ENCODE peak calls at places on chromosome 9, in seven cellular contexts. I is colonic mucosa, A is astrocyte, B is lower lobe of right lung, J is uterus, R is left lung, M is H1. W is an unnamed sample. For H3K36me3, the result is how much of the 10 kb centered on the place peaks cover.

GRCh38 chr9:126507318-126508109 is 106.2 kb upstream of the LMX1B start:
- DNase-seq in B (peak), A (no peak), M (no peak), J (no peak), I (no peak), R (peak), W (no peak)

GRCh38 chr9:94639045-94639995 is at the start of gene FBP1:
- DNase-seq in I (peak), R (peak), J (no peak), B (peak), M (peak), A (no peak), W (no peak)

GRCh38 chr9:127557466-127557869 is 54.6 kb upstream of the STXBP1 start:
- DNase-seq in R (no peak), B (peak), J (peak), A (no peak), I (no peak), M (no peak), W (no peak)

GRCh38 chr9:134774991-134775540 is 105.5 kb upstream of the FCN2 start:
- DNase-seq in J (no peak), B (no peak), I (no peak), R (no peak), A (no peak), M (no peak), W (no peak)

GRCh38 chr9:93058357-93059096 is at the start of gene SUSD3:
- DNase-seq in I (peak), A (peak), M (peak), B (peak), J (peak), R (peak), W (peak)

GRCh38 chr9:112048924-112049785 is 125.9 kb downstream of the SUSD1 start:
- DNase-seq in J (no peak), B (no peak), I (peak), R (no peak), M (no peak), A (peak), W (no peak)

GRCh38 chr9:83646500-83647239 is 23.7 kb downstream of the IDNK start:
- DNase-seq in B (no peak), J (no peak), A (no peak), I (no peak), M (no peak), R (no peak), W (no peak)

GRCh38 chr9:72911816-72912215 is 41.0 kb downstream of the ALDH1A1 start:
- DNase-seq in B (no peak), M (no peak), J (no peak), A (no peak), R (no peak), I (no peak), W (no peak)

GRCh38 chr9:22274477-22274876 is 172.1 kb upstream of the DMRTA1 start:
- DNase-seq in R (no peak), I (no peak), B (no peak), J (no peak), A (no peak), M (no peak), W (no peak)

GRCh38 chr9:127250896-127251391 is 13.6 kb upstream of the GARNL3 start:
- DNase-seq in I (no peak), M (no peak), R (no peak), J (no peak), B (no peak), A (no peak), W (no peak)

GRCh38 chr9:110745656-110746055 is 77.1 kb downstream of the MUSK start:
- DNase-seq in A (peak), I (no peak), R (no peak), B (no peak), J (no peak), M (no peak), W (peak)

DNA sequence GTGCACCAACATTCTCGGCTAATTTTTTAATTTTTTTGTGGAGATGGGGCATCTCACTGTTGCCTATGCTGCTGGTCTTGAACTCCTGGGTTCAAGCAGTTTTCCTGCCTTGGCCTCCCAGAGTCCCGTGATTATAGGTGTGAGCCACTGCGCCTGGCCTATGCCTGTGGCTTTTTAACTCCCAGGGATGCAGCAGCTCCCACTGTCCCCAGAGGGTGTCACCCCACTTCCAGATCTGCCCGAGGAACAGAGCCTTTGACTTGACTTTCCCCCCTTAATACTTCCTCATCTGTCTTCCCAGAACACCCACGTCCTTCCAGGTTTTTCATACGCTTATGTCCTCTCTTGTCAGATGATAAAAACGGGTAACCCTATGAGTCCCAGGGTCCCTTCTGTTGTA is 7.6 kb upstream of the PRRC2B start:
- DNase-seq in R (no peak), M (no peak), A (no peak), J (no peak), B (no peak), I (no peak), W (no peak)
- TF ChIP-seq CTCF in R (peak), M (peak), A (no peak), J (no peak), B (peak), I (no peak), W (no peak)

GRCh38 chr9:35729101-35729500 is 2.9 kb downstream of the TLN1 start:
- DNase-seq in R (no peak), J (no peak), M (no peak), A (no peak), B (no peak), I (no peak), W (no peak)

GRCh38 chr9:35729700-35730485 is 2.1 kb downstream of the TLN1 start:
- DNase-seq in B (peak), M (no peak), I (peak), A (peak), R (peak), J (peak), W (peak)

GRCh38 chr9:35726876-35727438 is 5.0 kb downstream of the TLN1 start:
- DNase-seq in I (no peak), J (peak), M (no peak), A (peak), R (no peak), B (peak), W (no peak)

GRCh38 chr9:35728041-35728971 is 3.7 kb downstream of the TLN1 start:
- DNase-seq in J (peak), A (peak), B (peak), I (peak), R (peak), M (peak), W (peak)

GRCh38 chr9:35727676-35728040 is 4.3 kb downstream of the TLN1 start:
- DNase-seq in A (no peak), B (no peak), R (no peak), I (no peak), M (no peak), J (no peak), W (no peak)
- H3K4me3 ChIP-seq in A (peak), B (peak), R (no peak), I (no peak), M (no peak), J (peak), W (no peak)

DNA sequence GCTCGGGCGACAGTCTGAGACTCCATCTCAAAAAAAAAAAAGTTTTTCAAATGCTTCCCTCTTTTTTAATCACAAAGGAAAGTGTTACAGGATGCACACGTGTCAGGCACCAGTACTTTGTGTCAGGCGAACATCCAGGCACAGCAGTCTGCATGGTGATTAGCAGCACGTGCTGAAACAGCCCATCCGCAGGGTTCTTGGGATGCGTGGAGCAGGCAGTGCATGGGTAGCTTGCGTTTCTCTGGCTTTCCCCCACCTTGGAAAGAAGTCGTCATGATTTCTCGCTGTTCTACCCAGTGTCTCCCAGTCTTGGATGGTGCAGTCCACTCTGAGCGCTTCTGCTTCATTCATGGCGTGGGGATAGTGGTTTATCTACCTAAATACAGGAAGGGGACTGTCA is 35.4 kb downstream of the GPR107 start:
- DNase-seq in J (no peak), R (no peak), I (no peak), B (no peak), M (no peak), A (no peak), W (no peak)
- H3K36me3 ChIP-seq in J (under half), R (half or more), I (under half), B (half or more), M (under half), A (under half), W (under half)

GRCh38 chr9:18461496-18461895 is 12.5 kb upstream of the ADAMTSL1 start:
- DNase-seq in A (no peak), J (no peak), R (no peak), B (no peak), I (no peak), M (no peak), W (peak)
- TF ChIP-seq CTCF in A (no peak), J (no peak), R (no peak), B (no peak), I (no peak), M (no peak), W (no peak)

DNA sequence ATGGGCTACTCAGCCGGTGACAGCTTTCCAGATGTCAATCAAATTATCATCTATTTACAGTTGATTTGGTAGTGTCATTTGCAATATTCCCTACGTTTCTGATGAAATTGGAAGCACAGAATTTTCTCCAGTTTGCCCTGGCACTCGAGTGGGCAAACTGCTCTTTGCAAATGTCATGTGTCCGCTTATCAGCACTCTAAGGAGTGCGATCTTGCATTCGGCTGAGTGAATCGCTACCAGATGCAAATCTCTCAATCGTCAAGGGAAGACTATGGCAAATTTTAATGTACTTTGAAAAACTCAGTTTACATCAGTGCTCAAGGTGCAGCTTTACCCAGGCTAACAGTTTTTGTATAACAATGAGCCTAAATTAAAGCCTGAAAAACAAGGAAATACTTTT is 66.8 kb downstream of the BNC2 start:
- DNase-seq in M (no peak), A (no peak), J (no peak), B (no peak), R (no peak), I (no peak), W (no peak)
- H3K4me3 ChIP-seq in M (no peak), A (no peak), J (no peak), B (no peak), R (no peak), I (no peak), W (no peak)

GRCh38 chr9:123121457-123121856 is 88.0 kb downstream of the GPR21 start:
- DNase-seq in B (no peak), M (no peak), R (no peak), A (no peak), I (no peak), J (no peak), W (no peak)

GRCh38 chr9:123115146-123115913 is 81.9 kb downstream of the GPR21 start:
- DNase-seq in R (no peak), M (no peak), A (no peak), I (no peak), B (no peak), J (no peak), W (peak)

GRCh38 chr9:123119566-123119965 is 86.1 kb downstream of the GPR21 start:
- DNase-seq in M (no peak), I (no peak), R (no peak), B (peak), J (no peak), A (peak), W (no peak)

GRCh38 chr9:123120953-123121352 is 87.5 kb downstream of the GPR21 start:
- DNase-seq in M (no peak), A (no peak), J (no peak), R (no peak), B (no peak), I (no peak), W (no peak)

DNA sequence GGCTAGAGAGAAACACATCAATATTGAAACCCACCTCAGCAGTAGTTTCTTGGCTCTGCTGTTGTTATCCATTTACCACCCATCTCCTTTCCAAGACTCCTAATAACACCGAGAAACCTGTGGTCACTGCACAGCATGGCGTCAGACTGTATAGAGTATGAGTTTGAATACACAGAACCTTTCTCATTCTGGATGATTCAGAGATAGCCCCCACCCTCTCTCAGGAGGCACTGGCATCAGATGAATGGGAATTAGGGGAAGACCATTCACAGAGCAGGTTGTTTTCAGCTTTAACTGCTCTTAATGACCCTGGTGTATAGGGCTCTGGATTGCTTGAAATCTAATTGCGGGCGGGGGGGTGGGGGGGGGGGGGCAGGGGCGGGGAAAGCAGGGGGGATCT is 86.7 kb downstream of the GPR21 start:
- DNase-seq in A (peak), I (no peak), J (no peak), M (no peak), B (no peak), R (no peak), W (no peak)
- H3K36me3 ChIP-seq in A (under half), I (under half), J (under half), M (under half), B (under half), R (under half), W (under half)

DNA sequence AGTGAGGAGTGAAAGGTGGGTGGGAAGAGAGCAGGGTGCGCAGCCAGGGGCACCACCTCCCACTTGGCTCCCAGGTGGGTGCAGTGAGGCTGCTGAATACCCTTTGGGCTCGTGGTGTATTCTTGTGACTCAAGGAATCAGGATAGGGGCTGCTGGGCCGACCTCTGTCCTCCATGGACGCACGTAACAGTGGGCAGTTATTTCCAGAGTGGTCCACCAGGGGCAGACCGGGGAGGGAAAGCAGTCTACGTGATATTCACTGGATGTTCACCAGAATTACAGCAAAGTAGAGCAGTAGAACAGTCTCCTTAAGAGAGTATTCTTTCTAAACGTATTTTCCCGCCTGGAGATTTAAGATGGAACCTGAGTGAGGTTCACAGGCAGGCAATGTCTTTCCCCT is 88.5 kb downstream of the SYK start:
- DNase-seq in I (no peak), R (no peak), M (peak), A (no peak), J (no peak), B (no peak), W (no peak)
- TF ChIP-seq CTCF in I (no peak), R (no peak), M (peak), A (no peak), J (no peak), B (no peak), W (no peak)

GRCh38 chr9:137670391-137671195 is 51.8 kb downstream of the EHMT1 start:
- DNase-seq in J (no peak), M (peak), I (peak), B (no peak), A (no peak), R (no peak), W (peak)
- H3K4me3 ChIP-seq in J (no peak), M (no peak), I (no peak), B (no peak), A (no peak), R (no peak), W (no peak)

GRCh38 chr9:120921751-120922181 is 4.8 kb downstream of the TRAF1 start:
- DNase-seq in I (no peak), J (no peak), R (no peak), B (no peak), A (no peak), M (no peak), W (no peak)
- H3K36me3 ChIP-seq in I (under half), J (under half), R (under half), B (under half), A (under half), M (under half), W (under half)

W was measured in bronchial epithelial cell.